ENCODE peak calls at places on chromosomes 4 and X, in five cellular contexts. O is pancreas, D is GM23248, U is SJSA1, P is keratinocyte. E is an unnamed sample.
A peak's percentile ranks its signal among the peaks of the same experiment; 100 is the strongest.

GRCh38 chrX:52380993-52381392 is 12.2 kb downstream of the XAGE2 start:
- DNase-seq in U (no peak), P (no peak), D (no peak), O (no peak), E (no peak)

GRCh38 chrX:110847334-110847733 is 51.7 kb upstream of the CHRDL1 start:
- DNase-seq in U (no peak), D (peak; percentile 55), P (peak; percentile 9), O (no peak), E (peak; percentile 38)

GRCh38 chrX:13893826-13894225 is 76.9 kb upstream of the GPM6B start:
- DNase-seq in D (no peak), P (no peak), O (no peak), U (no peak), E (no peak)

GRCh38 chr4:56768301-56768700 is 53.2 kb downstream of the SPINK2 start:
- DNase-seq in U (no peak), O (no peak), P (no peak), D (no peak), E (no peak)

GRCh38 chr4:80036949-80037348 is 36.1 kb downstream of the ANTXR2 start:
- DNase-seq in D (peak; percentile 64), U (no peak), P (no peak), O (no peak), E (no peak)

GRCh38 chr4:176034498-176034897 is 31.1 kb upstream of the WDR17 start:
- DNase-seq in U (no peak), O (no peak), P (no peak), D (peak; percentile 63), E (peak; percentile 16)

GRCh38 chr4:77021614-77022089 is 54.1 kb downstream of the CCNI start:
- DNase-seq in U (peak; percentile 59), O (no peak), P (no peak), D (peak; percentile 88), E (no peak)

GRCh38 chrX:148929686-148930085 is 429.3 kb downstream of the AFF2 start:
- DNase-seq in U (no peak), P (peak; percentile 15), D (peak; percentile 74), O (no peak), E (no peak)

GRCh38 chr4:15459706-15460105 is 10.0 kb upstream of the CC2D2A start:
- DNase-seq in P (no peak), U (no peak), D (no peak), O (no peak), E (no peak)

GRCh38 chr4:11623726-11624037 is 195.0 kb upstream of the HS3ST1 start:
- DNase-seq in P (no peak), O (no peak), U (no peak), D (no peak), E (no peak)

GRCh38 chrX:47234583-47234982 is 1.8 kb downstream of the USP11 start:
- DNase-seq in U (no peak), O (no peak), P (no peak), D (peak; percentile 28), E (no peak)

GRCh38 chr4:108004646-108005045 is 15.0 kb downstream of the HADH start:
- DNase-seq in D (no peak), U (no peak), P (no peak), O (no peak), E (no peak)

GRCh38 chr4:38313999-38314561 is 349.9 kb upstream of the KLF3 start:
- DNase-seq in U (no peak), D (peak; percentile 67), P (peak; percentile 78), O (no peak), E (no peak)

GRCh38 chrX:151680805-151681204 is 14.5 kb upstream of the PRRG3 start:
- DNase-seq in P (peak; percentile 1), U (peak; percentile 44), O (peak; percentile 70), D (peak; percentile 26), E (peak; percentile 47)

GRCh38 chr4:139286186-139286698 is 6.2 kb upstream of the MGARP start:
- DNase-seq in U (no peak), P (no peak), D (no peak), O (no peak), E (no peak)

GRCh38 chrX:74925210-74926088 is at the start of gene NEXMIF:
- DNase-seq in O (peak; percentile 43), P (no peak), D (peak; percentile 45), U (no peak), E (peak; percentile 26)

GRCh38 chr4:26217961-26218676 is 102.7 kb upstream of the RBPJ start:
- DNase-seq in D (peak; percentile 78), U (no peak), P (no peak), O (no peak), E (no peak)

GRCh38 chr4:185600801-185601200 is 65.5 kb upstream of the PDLIM3 start:
- DNase-seq in D (no peak), U (no peak), O (no peak), P (no peak), E (no peak)

GRCh38 chr4:168604496-168605373 is 107.9 kb downstream of the PALLD start:
- DNase-seq in O (no peak), P (no peak), D (peak; percentile 94), U (peak; percentile 83), E (no peak)

GRCh38 chrX:25020391-25021131 is 4.8 kb upstream of the ARX start:
- DNase-seq in P (no peak), D (no peak), O (no peak), U (no peak), E (no peak)

GRCh38 chr4:144732584-144733130 is 86.7 kb downstream of the HHIP start:
- DNase-seq in D (peak; percentile 20), U (no peak), P (no peak), O (no peak), E (no peak)

GRCh38 chrX:40893251-40893910 is 158.0 kb upstream of the MED14 start:
- DNase-seq in U (no peak), O (no peak), P (no peak), D (no peak), E (no peak)

GRCh38 chrX:9327747-9328145 is 137.1 kb upstream of the TBL1X start:
- DNase-seq in O (no peak), U (no peak), P (no peak), D (peak; percentile 57), E (no peak)

GRCh38 chrX:22652596-22652995 is 347.2 kb upstream of the DDX53 start:
- DNase-seq in U (no peak), P (no peak), D (peak; percentile 42), O (no peak), E (no peak)

GRCh38 chrX:147333821-147334220 is 519.3 kb upstream of the CXorf51A start:
- DNase-seq in P (no peak), O (no peak), D (no peak), U (no peak), E (no peak)

GRCh38 chr4:148415500-148415899 is 26.7 kb downstream of the NR3C2 start:
- DNase-seq in O (no peak), P (no peak), D (peak; percentile 4), U (no peak), E (no peak)

GRCh38 chr4:55214172-55214571 is 88.8 kb upstream of the KDR start:
- DNase-seq in O (no peak), P (no peak), D (no peak), U (no peak), E (no peak)

GRCh38 chr4:29539226-29539625 is 1180.9 kb upstream of the PCDH7 start:
- DNase-seq in O (no peak), P (no peak), U (no peak), D (no peak), E (no peak)

DNA sequence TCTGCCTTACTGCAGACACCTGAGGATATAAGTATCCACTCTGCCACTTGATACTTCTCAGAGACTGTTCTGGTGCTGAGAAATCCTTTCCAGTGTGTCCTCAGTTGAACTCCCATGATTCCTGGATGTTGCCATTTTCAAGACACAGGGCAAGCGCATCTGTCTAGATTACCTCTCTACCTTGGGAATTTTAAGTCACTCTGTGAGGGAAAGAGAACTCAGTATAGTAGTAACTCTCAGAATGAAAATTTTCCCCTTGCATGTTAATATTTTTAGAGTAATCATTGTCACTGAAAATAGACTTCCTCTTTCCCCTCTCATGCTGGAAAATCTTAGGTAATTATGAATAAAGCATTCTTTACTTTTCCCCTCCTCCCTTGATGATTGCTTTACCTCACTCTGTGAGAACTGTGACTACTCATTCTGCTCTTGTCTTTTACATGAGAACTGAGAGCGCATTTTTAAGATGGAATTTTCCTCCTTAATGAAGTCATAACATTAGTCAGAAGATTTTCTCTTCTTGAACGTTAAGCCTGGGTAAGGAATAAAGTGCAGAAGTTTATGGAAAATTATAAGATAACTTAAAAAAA is 45.0 kb downstream of the TET2 start:
- DNase-seq in O (no peak), D (peak; percentile 51), P (no peak), U (no peak), E (no peak)
- H3K4me1 ChIP-seq in O (peaks cover 16% of the 10 kb centered on the region), D (peaks cover 52% of the 10 kb centered on the region), P (peaks cover 29% of the 10 kb centered on the region), U (peaks cover 36% of the 10 kb centered on the region), E (peaks cover 6% of the 10 kb centered on the region)

DNA sequence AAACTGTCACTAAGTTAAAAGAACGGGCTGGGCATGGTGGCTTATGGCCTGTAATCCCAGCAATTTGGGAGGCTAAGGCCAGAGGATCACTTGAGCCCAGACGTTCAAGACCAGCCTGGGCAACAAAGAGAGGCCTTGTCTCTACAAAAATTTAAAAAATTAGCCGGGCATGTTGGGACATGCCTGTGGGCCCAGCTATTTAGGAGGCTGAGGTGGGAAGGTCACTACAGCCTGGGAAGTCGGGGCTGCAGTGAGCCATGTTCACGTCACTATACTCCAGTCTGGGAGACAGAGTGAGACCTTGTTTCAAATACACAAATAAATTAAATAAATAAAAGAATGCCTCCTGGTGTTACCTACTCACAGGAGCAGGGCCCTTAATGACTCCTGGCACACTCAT is 69.5 kb downstream of the APBB2 start:
- DNase-seq in P (no peak), D (peak; percentile 12), O (no peak), U (no peak), E (no peak)
- H3K4me1 ChIP-seq in P (peaks cover 64% of the 10 kb centered on the region), D (peaks cover 74% of the 10 kb centered on the region), O (peaks cover 20% of the 10 kb centered on the region), U (peaks cover 62% of the 10 kb centered on the region), E (no peaks in the 10 kb centered on the region)

GRCh38 chr4:151199496-151200190 is 77.3 kb upstream of the PRSS48 start:
- DNase-seq in P (no peak), D (peak; percentile 60), U (no peak), O (no peak), E (no peak)
- H3K4me1 ChIP-seq in P (peaks cover 23% of the 10 kb centered on the region), D (peaks cover 39% of the 10 kb centered on the region), U (peaks cover 8% of the 10 kb centered on the region), O (no peaks in the 10 kb centered on the region), E (no peaks in the 10 kb centered on the region)

GRCh38 chr4:128847074-128847724 is 37.7 kb downstream of the JADE1 start:
- DNase-seq in D (peak; percentile 24), O (no peak), P (no peak), U (no peak), E (no peak)

GRCh38 chr4:128848461-128848860 is 39.0 kb downstream of the JADE1 start:
- DNase-seq in D (no peak), P (no peak), O (no peak), U (no peak), E (no peak)

GRCh38 chr4:128846063-128846462 is 36.6 kb downstream of the JADE1 start:
- DNase-seq in P (no peak), U (no peak), O (peak; percentile 49), D (no peak), E (no peak)

GRCh38 chr4:128841402-128841801 is 31.9 kb downstream of the JADE1 start:
- DNase-seq in P (no peak), U (no peak), O (no peak), D (no peak), E (no peak)

DNA sequence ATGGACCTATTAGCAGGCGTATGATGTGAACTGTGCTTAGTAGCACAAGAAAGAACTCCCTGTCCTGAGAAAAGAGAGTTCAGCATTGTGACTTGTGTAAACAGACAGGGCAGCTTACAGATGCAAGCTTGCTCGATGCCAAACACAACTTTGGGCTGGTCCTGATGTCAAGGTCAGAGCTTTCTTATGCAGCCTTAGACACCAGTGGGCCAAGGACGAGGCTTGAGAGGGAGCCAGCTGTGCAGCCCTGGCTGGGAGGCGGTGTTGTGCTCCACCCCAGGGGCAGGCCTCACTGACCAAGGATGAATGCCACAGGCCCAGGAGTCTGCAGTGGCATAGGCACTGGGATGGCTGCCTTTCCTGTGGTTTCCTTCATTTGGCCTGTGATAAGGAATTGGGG is 35.4 kb downstream of the JADE1 start:
- DNase-seq in P (no peak), O (peak; percentile 91), D (no peak), U (no peak), E (no peak)
- H3K4me1 ChIP-seq in P (no peaks in the 10 kb centered on the region), O (peaks cover 57% of the 10 kb centered on the region), D (no peaks in the 10 kb centered on the region), U (no peaks in the 10 kb centered on the region), E (peaks cover 16% of the 10 kb centered on the region)